ENCODE peak calls at places on chromosomes 12 and 14, in ten cellular contexts. U is A549; S is SJSA1; N is dorsolateral prefrontal cortex; E is IMR-90; K is GM23248; R is suprapubic skin; I is tibial artery; J is CD4-positive, CD25-positive, alpha-beta regulatory T cell; Q is PC-3. V is an unnamed sample.
A peak's percentile ranks its signal among the peaks of the same experiment; 100 is the strongest.

GRCh38 chr12:7349418-7349817 is 45.5 kb downstream of the ACSM4 start:
- DNase-seq in R (no peak), U (no peak), S (no peak), Q (no peak), N (no peak), K (no peak), E (no peak), I (no peak), J (no peak), V (no peak)

GRCh38 chr12:102954143-102954542 is 3.3 kb upstream of the ASCL1 start:
- DNase-seq in U (no peak), E (no peak), J (peak; percentile 88), S (no peak), Q (no peak), K (no peak), R (no peak), N (no peak), I (no peak), V (no peak)

GRCh38 chr14:54197369-54197768 is 199.4 kb upstream of the CDKN3 start:
- DNase-seq in U (no peak), I (no peak), Q (no peak), S (no peak), E (no peak), R (no peak), N (no peak), J (no peak), K (no peak), V (no peak)

GRCh38 chr12:1691123-1692007 is 495 bp downstream of the ADIPOR2 start:
- DNase-seq in U (peak; percentile 39), R (peak; percentile 73), N (peak; percentile 14), Q (peak; percentile 24), J (peak; percentile 38), S (peak; percentile 63), E (no peak), K (peak; percentile 65), I (peak; percentile 26), V (peak; percentile 24)

GRCh38 chr12:124448241-124448954 is 119.0 kb downstream of the NCOR2 start:
- DNase-seq in J (no peak), S (no peak), R (no peak), K (no peak), Q (no peak), I (no peak), N (no peak), E (no peak), U (no peak), V (no peak)

GRCh38 chr12:118098911-118099671 is 4.7 kb downstream of the VSIG10 start:
- DNase-seq in E (no peak), N (no peak), U (no peak), Q (no peak), I (no peak), R (no peak), J (no peak), S (no peak), K (no peak), V (no peak)

GRCh38 chr14:103847954-103848719 is 762 bp upstream of the PPP1R13B start:
- DNase-seq in S (no peak), K (peak; percentile 46), U (no peak), E (no peak), R (peak; percentile 79), Q (no peak), N (peak; percentile 25), J (no peak), I (no peak), V (peak; percentile 1)

GRCh38 chr12:42056130-42056529 is 88.5 kb downstream of the GXYLT1 start:
- DNase-seq in Q (no peak), N (no peak), E (no peak), S (no peak), U (no peak), K (no peak), J (no peak), R (no peak), I (no peak), V (no peak)

GRCh38 chr14:95514131-95515079 is 2.0 kb downstream of the SYNE3 start:
- DNase-seq in S (no peak), J (no peak), U (no peak), I (no peak), R (peak; percentile 63), Q (no peak), K (no peak), E (no peak), N (no peak), V (no peak)

GRCh38 chr12:99249543-99249942 is 398.0 kb upstream of the GARIN6 start:
- DNase-seq in U (no peak), I (no peak), S (no peak), N (no peak), J (no peak), R (no peak), K (no peak), Q (no peak), E (no peak), V (no peak)

DNA sequence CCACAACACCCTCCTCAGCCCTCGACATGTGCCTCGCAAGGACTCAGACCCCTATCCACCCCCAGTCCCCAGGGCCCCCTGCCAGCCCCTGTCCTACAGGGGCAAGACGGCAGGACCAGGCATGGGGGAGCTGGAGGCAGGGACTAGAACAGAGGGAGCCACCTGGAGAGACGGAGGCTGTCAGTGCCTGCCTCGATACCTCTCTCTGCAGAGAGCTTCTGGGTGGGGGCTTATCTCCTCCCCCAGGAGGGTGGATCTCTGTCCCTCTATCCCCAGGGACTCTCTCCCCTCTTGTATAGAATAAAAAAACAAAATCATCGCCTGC is 2.0 kb upstream of the CPNE6 start:
- DNase-seq in N (no peak), I (no peak), R (no peak), S (no peak), U (no peak), E (no peak), Q (no peak), K (no peak), J (no peak), V (no peak)
- H3K27ac ChIP-seq in N (no peak overlapping the region), I (no peak overlapping the region), R (no peak overlapping the region), S (no peak overlapping the region), U (no peak overlapping the region), E (no peak overlapping the region), Q (no peak overlapping the region), K (no peak overlapping the region), J (no peak overlapping the region), V (no peak overlapping the region)

GRCh38 chr12:92558806-92559205 is 144.0 kb upstream of the PLEKHG7 start:
- DNase-seq in N (no peak), E (peak; percentile 50), Q (no peak), R (no peak), I (no peak), K (peak; percentile 73), U (no peak), S (no peak), J (no peak), V (no peak)

GRCh38 chr12:92556141-92556540 is 146.6 kb upstream of the PLEKHG7 start:
- DNase-seq in I (no peak), Q (no peak), S (no peak), N (no peak), U (no peak), E (no peak), R (no peak), K (no peak), J (peak; percentile 75), V (no peak)

GRCh38 chr12:92557422-92557724 is 145.4 kb upstream of the PLEKHG7 start:
- DNase-seq in N (no peak), S (no peak), U (no peak), E (no peak), J (no peak), I (no peak), R (no peak), K (no peak), Q (no peak), V (no peak)

GRCh38 chr12:92558241-92558773 is 144.5 kb upstream of the PLEKHG7 start:
- DNase-seq in U (no peak), N (no peak), J (no peak), S (no peak), I (no peak), E (no peak), K (no peak), R (no peak), Q (no peak), V (no peak)

GRCh38 chr12:92556622-92557421 is 146.0 kb upstream of the PLEKHG7 start:
- DNase-seq in U (no peak), Q (no peak), N (no peak), J (peak; percentile 19), E (no peak), I (no peak), R (no peak), K (no peak), S (no peak), V (no peak)
- H3K27ac ChIP-seq in U (peak overlapping the region; percentile 53), Q (no peak overlapping the region), N (no peak overlapping the region), J (peak overlapping the region; percentile 55), E (no peak overlapping the region), I (no peak overlapping the region), R (no peak overlapping the region), K (no peak overlapping the region), S (no peak overlapping the region), V (peak overlapping the region; percentile 54)

GRCh38 chr12:122172262-122172939 is 1.6 kb downstream of the IL31 start:
- DNase-seq in Q (no peak), I (no peak), U (no peak), S (no peak), R (no peak), N (no peak), E (no peak), J (no peak), K (no peak), V (no peak)

GRCh38 chr12:122168492-122168891 is 5.5 kb downstream of the IL31 start:
- DNase-seq in Q (no peak), J (no peak), I (no peak), K (no peak), U (no peak), R (no peak), E (no peak), N (no peak), S (no peak), V (no peak)

GRCh38 chr12:122167328-122167925 is 6.6 kb downstream of the IL31 start:
- DNase-seq in E (no peak), J (no peak), I (no peak), U (no peak), K (no peak), R (no peak), Q (no peak), S (no peak), N (no peak), V (no peak)

GRCh38 chr12:122174155-122174845 is at the start of gene IL31:
- DNase-seq in U (no peak), I (no peak), N (no peak), E (no peak), S (no peak), J (no peak), R (no peak), Q (no peak), K (no peak), V (no peak)

GRCh38 chr12:122171399-122171798 is 2.6 kb downstream of the IL31 start:
- DNase-seq in E (no peak), N (no peak), Q (no peak), I (no peak), R (no peak), K (no peak), J (no peak), S (no peak), U (no peak), V (no peak)
- H3K27ac ChIP-seq in E (no peak overlapping the region), N (no peak overlapping the region), Q (no peak overlapping the region), I (no peak overlapping the region), R (no peak overlapping the region), K (no peak overlapping the region), J (no peak overlapping the region), S (no peak overlapping the region), U (no peak overlapping the region), V (no peak overlapping the region)

DNA sequence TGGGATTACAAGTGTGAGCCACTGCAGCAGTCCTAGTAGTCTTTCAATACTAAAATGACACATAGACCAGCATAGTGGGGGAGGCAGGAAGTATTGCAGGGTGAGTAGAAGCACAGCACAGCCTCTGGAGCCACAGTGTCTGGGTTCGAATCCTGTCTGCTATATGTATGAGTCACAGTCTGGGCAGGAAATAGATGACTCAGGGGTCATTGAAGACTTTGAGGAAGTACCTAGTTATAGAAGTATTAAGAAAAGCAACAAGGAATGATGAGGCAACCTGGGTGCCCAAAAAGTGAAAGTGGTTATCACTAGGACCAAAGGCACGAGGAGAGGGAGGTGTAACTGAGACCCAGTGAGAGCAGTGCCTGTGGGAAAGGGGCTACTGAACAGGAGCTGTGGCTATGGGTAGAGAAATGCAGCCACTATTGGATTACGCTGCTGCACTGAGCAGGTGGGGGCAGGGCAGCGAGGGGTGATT is 124.0 kb downstream of the PDE3A start:
- DNase-seq in I (no peak), N (no peak), E (peak; percentile 65), Q (peak; percentile 28), J (no peak), U (peak; percentile 21), R (no peak), S (peak; percentile 70), K (peak; percentile 76), V (no peak)
- H3K27ac ChIP-seq in I (peak overlapping the region; percentile 24), N (no peak overlapping the region), E (peak overlapping the region; percentile 42), Q (no peak overlapping the region), J (no peak overlapping the region), U (peak overlapping the region; percentile 90), R (no peak overlapping the region), S (peak overlapping the region; percentile 35), K (peak overlapping the region; percentile 47), V (no peak overlapping the region)